ENCODE peak calls at places on chromosomes 2 and 18, in six cellular contexts. One of them, this sample, is unnamed.

GRCh38 chr18:74146756-74147155 is 878 bp downstream of the FBXO15 start:
- DNase-seq in GM13977: no peak
- DNase-seq in anterior cingulate cortex: no peak
- DNase-seq in HT1080: no peak
- DNase-seq in Calu3: no peak
- DNase-seq in A549: no peak
- DNase-seq in this sample: no peak

GRCh38 chr2:207254526-207255464 is 89.0 kb upstream of the KLF7 start:
- DNase-seq in GM13977: no peak
- DNase-seq in anterior cingulate cortex: no peak
- DNase-seq in HT1080: peak
- DNase-seq in Calu3: no peak
- DNase-seq in A549: no peak
- DNase-seq in this sample: no peak

GRCh38 chr2:101307950-101308431 is 510 bp downstream of the RNF149 start:
- DNase-seq in GM13977: peak
- DNase-seq in anterior cingulate cortex: no peak
- DNase-seq in HT1080: peak
- DNase-seq in Calu3: no peak
- DNase-seq in A549: peak
- DNase-seq in this sample: peak

GRCh38 chr18:58887613-58887963 is 22.9 kb downstream of the ZNF532 start:
- DNase-seq in GM13977: peak
- DNase-seq in anterior cingulate cortex: no peak
- DNase-seq in HT1080: peak
- DNase-seq in Calu3: no peak
- DNase-seq in A549: no peak
- DNase-seq in this sample: peak

GRCh38 chr2:170218931-170219330 is 41.0 kb downstream of the MYO3B start:
- DNase-seq in GM13977: no peak
- DNase-seq in anterior cingulate cortex: no peak
- DNase-seq in HT1080: no peak
- DNase-seq in Calu3: no peak
- DNase-seq in A549: no peak
- DNase-seq in this sample: no peak

GRCh38 chr18:35436076-35436649 is 59.0 kb upstream of the ZNF396 start:
- DNase-seq in GM13977: no peak
- DNase-seq in anterior cingulate cortex: no peak
- DNase-seq in HT1080: no peak
- DNase-seq in Calu3: no peak
- DNase-seq in A549: no peak
- DNase-seq in this sample: no peak

GRCh38 chr2:240131941-240132650 is 4.0 kb downstream of the COPS9 start:
- DNase-seq in GM13977: no peak
- DNase-seq in anterior cingulate cortex: no peak
- DNase-seq in HT1080: no peak
- DNase-seq in Calu3: no peak
- DNase-seq in A549: no peak
- DNase-seq in this sample: no peak

GRCh38 chr2:53859354-53860159 is at the start of gene GPR75:
- DNase-seq in GM13977: no peak
- DNase-seq in anterior cingulate cortex: peak
- DNase-seq in HT1080: no peak
- DNase-seq in Calu3: no peak
- DNase-seq in A549: no peak
- DNase-seq in this sample: no peak

GRCh38 chr2:233331536-233331935 is 22.8 kb upstream of the DGKD start:
- DNase-seq in GM13977: peak
- DNase-seq in anterior cingulate cortex: peak
- DNase-seq in HT1080: no peak
- DNase-seq in Calu3: no peak
- DNase-seq in A549: no peak
- DNase-seq in this sample: peak

GRCh38 chr2:42792583-42793313 is at the start of gene HAAO:
- DNase-seq in GM13977: peak
- DNase-seq in anterior cingulate cortex: no peak
- DNase-seq in HT1080: no peak
- DNase-seq in Calu3: peak
- DNase-seq in A549: no peak
- DNase-seq in this sample: peak

GRCh38 chr2:223269386-223269785 is 217.4 kb downstream of the KCNE4 start:
- DNase-seq in GM13977: no peak
- DNase-seq in anterior cingulate cortex: no peak
- DNase-seq in HT1080: no peak
- DNase-seq in Calu3: no peak
- DNase-seq in A549: no peak
- DNase-seq in this sample: no peak

GRCh38 chr2:152491139-152491472 is 156.1 kb downstream of the FMNL2 start:
- DNase-seq in GM13977: no peak
- DNase-seq in anterior cingulate cortex: no peak
- DNase-seq in HT1080: no peak
- DNase-seq in Calu3: no peak
- DNase-seq in A549: no peak
- DNase-seq in this sample: no peak

GRCh38 chr18:31660763-31661162 is 23.6 kb downstream of the B4GALT6 start:
- DNase-seq in GM13977: no peak
- DNase-seq in anterior cingulate cortex: no peak
- DNase-seq in HT1080: no peak
- DNase-seq in Calu3: no peak
- DNase-seq in A549: no peak
- DNase-seq in this sample: no peak

GRCh38 chr18:61596296-61596695 is 263.1 kb downstream of the CDH20 start:
- DNase-seq in GM13977: no peak
- DNase-seq in anterior cingulate cortex: no peak
- DNase-seq in HT1080: no peak
- DNase-seq in Calu3: no peak
- DNase-seq in A549: no peak
- DNase-seq in this sample: no peak

GRCh38 chr2:10909996-10910341 is 1.8 kb upstream of the KCNF1 start:
- DNase-seq in GM13977: no peak
- DNase-seq in anterior cingulate cortex: no peak
- DNase-seq in HT1080: no peak
- DNase-seq in Calu3: no peak
- DNase-seq in A549: no peak
- DNase-seq in this sample: no peak

GRCh38 chr2:55460562-55460961 is 40.9 kb upstream of the CCDC88A start:
- DNase-seq in GM13977: no peak
- DNase-seq in anterior cingulate cortex: no peak
- DNase-seq in HT1080: peak
- DNase-seq in Calu3: no peak
- DNase-seq in A549: no peak
- DNase-seq in this sample: no peak

GRCh38 chr2:133326651-133327397 is 241.4 kb downstream of the NCKAP5 start:
- DNase-seq in GM13977: no peak
- DNase-seq in anterior cingulate cortex: no peak
- DNase-seq in HT1080: peak
- DNase-seq in Calu3: no peak
- DNase-seq in A549: peak
- DNase-seq in this sample: no peak

GRCh38 chr2:60819155-60819862 is 62.1 kb upstream of the REL start:
- DNase-seq in GM13977: no peak
- DNase-seq in anterior cingulate cortex: no peak
- DNase-seq in HT1080: no peak
- DNase-seq in Calu3: no peak
- DNase-seq in A549: no peak
- DNase-seq in this sample: no peak

GRCh38 chr2:70984228-70984575 is 5.8 kb downstream of the ANKRD53 start:
- DNase-seq in GM13977: no peak
- DNase-seq in anterior cingulate cortex: no peak
- DNase-seq in HT1080: no peak
- DNase-seq in Calu3: no peak
- DNase-seq in A549: no peak
- DNase-seq in this sample: no peak

GRCh38 chr2:172928754-172929153 is 146.9 kb upstream of the MAP3K20 start:
- DNase-seq in GM13977: no peak
- DNase-seq in anterior cingulate cortex: no peak
- DNase-seq in HT1080: peak
- DNase-seq in Calu3: no peak
- DNase-seq in A549: no peak
- DNase-seq in this sample: no peak

GRCh38 chr2:226169751-226170581 is 629.7 kb downstream of the IRS1 start:
- DNase-seq in GM13977: no peak
- DNase-seq in anterior cingulate cortex: no peak
- DNase-seq in HT1080: no peak
- DNase-seq in Calu3: no peak
- DNase-seq in A549: no peak
- DNase-seq in this sample: no peak

GRCh38 chr2:203438528-203438927 is 96.6 kb downstream of the RAPH1 start:
- DNase-seq in GM13977: no peak
- DNase-seq in anterior cingulate cortex: no peak
- DNase-seq in HT1080: no peak
- DNase-seq in Calu3: no peak
- DNase-seq in A549: no peak
- DNase-seq in this sample: no peak

GRCh38 chr2:61229936-61230335 is 67.9 kb downstream of the C2orf74 start:
- DNase-seq in GM13977: no peak
- DNase-seq in anterior cingulate cortex: no peak
- DNase-seq in HT1080: no peak
- DNase-seq in Calu3: no peak
- DNase-seq in A549: no peak
- DNase-seq in this sample: no peak

GRCh38 chr2:95058989-95059601 is 33.6 kb downstream of the MAL start:
- DNase-seq in GM13977: no peak
- DNase-seq in anterior cingulate cortex: no peak
- DNase-seq in HT1080: no peak
- DNase-seq in Calu3: no peak
- DNase-seq in A549: no peak
- DNase-seq in this sample: no peak

GRCh38 chr2:64525323-64525625 is 1.1 kb downstream of the AFTPH start:
- DNase-seq in GM13977: peak
- DNase-seq in anterior cingulate cortex: no peak
- DNase-seq in HT1080: no peak
- DNase-seq in Calu3: no peak
- DNase-seq in A549: no peak
- DNase-seq in this sample: peak